ENCODE peak calls at places on chromosomes 12 and 14, in ten cellular contexts. Q, Z, G, Y, H, W, J, S, F and V are unnamed samples.

GRCh38 chr12:131009595-131010270 is 56.0 kb downstream of the ADGRD1 start:
- DNase-seq in Q (no peak), Z (no peak), G (no peak), Y (no peak), H (no peak), W (no peak), J (no peak), S (no peak), F (no peak), V (no peak)

GRCh38 chr14:100747021-100747586 is 20.4 kb downstream of the DLK1 start:
- DNase-seq in Q (no peak), Z (no peak), G (peak; percentile 18), Y (no peak), H (no peak), W (no peak), J (no peak), S (no peak), F (peak; percentile 40), V (no peak)

GRCh38 chr12:3641428-3641883 is 111.5 kb downstream of the CRACR2A start:
- DNase-seq in Q (no peak), Z (no peak), G (peak; percentile 41), Y (peak; percentile 68), H (no peak), W (no peak), J (no peak), S (no peak), F (no peak), V (no peak)

GRCh38 chr14:74459289-74459946 is 33.4 kb upstream of the SYNDIG1L start:
- DNase-seq in Q (peak; percentile 43), Z (peak; percentile 85), G (peak; percentile 93), Y (no peak), H (no peak), W (peak; percentile 73), J (peak; percentile 71), S (peak; percentile 53), F (no peak), V (peak; percentile 43)

GRCh38 chr14:34354556-34354955 is 107.5 kb downstream of the SPTSSA start:
- DNase-seq in Q (no peak), Z (no peak), G (no peak), Y (no peak), H (no peak), W (no peak), J (no peak), S (no peak), F (no peak), V (no peak)

GRCh38 chr14:69153848-69154208 is 909 bp upstream of the DCAF5 start:
- DNase-seq in Q (no peak), Z (peak; percentile 21), G (peak; percentile 53), Y (no peak), H (no peak), W (no peak), J (peak; percentile 36), S (no peak), F (no peak), V (no peak)

GRCh38 chr12:128549621-128550020 is 274.1 kb downstream of the SLC15A4 start:
- DNase-seq in Q (no peak), Z (peak; percentile 88), G (no peak), Y (no peak), H (no peak), W (no peak), J (peak; percentile 10), S (no peak), F (no peak), V (no peak)

GRCh38 chr12:20950248-20950647 is 139.7 kb downstream of the SLCO1B3 start:
- DNase-seq in Q (no peak), Z (peak; percentile 60), G (no peak), Y (peak; percentile 41), H (no peak), W (peak; percentile 5), J (peak; percentile 21), S (no peak), F (peak; percentile 2), V (no peak)

GRCh38 chr14:101364503-101365328 is 196.6 kb upstream of the DIO3 start:
- DNase-seq in Q (no peak), Z (no peak), G (no peak), Y (no peak), H (no peak), W (peak; percentile 33), J (peak; percentile 15), S (no peak), F (no peak), V (no peak)

GRCh38 chr14:67515386-67516079 is 17.6 kb upstream of the PLEKHH1 start:
- DNase-seq in Q (peak; percentile 25), Z (peak; percentile 35), G (peak; percentile 75), Y (no peak), H (no peak), W (peak; percentile 86), J (no peak), S (peak; percentile 49), F (no peak), V (peak; percentile 30)

GRCh38 chr12:6822461-6823135 is 977 bp downstream of the GPR162 start:
- DNase-seq in Q (no peak), Z (no peak), G (no peak), Y (no peak), H (no peak), W (peak; percentile 40), J (no peak), S (no peak), F (no peak), V (no peak)

GRCh38 chr12:2650261-2651060 is 144.3 kb upstream of the FKBP4 start:
- DNase-seq in Q (no peak), Z (no peak), G (peak; percentile 48), Y (no peak), H (no peak), W (no peak), J (no peak), S (no peak), F (no peak), V (no peak)

GRCh38 chr14:89347885-89348284 is 69.1 kb downstream of the FOXN3 start:
- DNase-seq in Q (no peak), Z (no peak), G (no peak), Y (no peak), H (no peak), W (no peak), J (no peak), S (no peak), F (no peak), V (no peak)

GRCh38 chr12:91687052-91688017 is 458.3 kb downstream of the BTG1 start:
- DNase-seq in Q (no peak), Z (no peak), G (no peak), Y (no peak), H (no peak), W (no peak), J (no peak), S (no peak), F (no peak), V (no peak)

GRCh38 chr14:36134026-36134425 is 42.5 kb downstream of the PTCSC3 start:
- DNase-seq in Q (no peak), Z (no peak), G (no peak), Y (peak; percentile 33), H (no peak), W (no peak), J (no peak), S (no peak), F (no peak), V (no peak)

GRCh38 chr12:47945341-47945728 is 18.1 kb upstream of the TMEM106C start:
- DNase-seq in Q (no peak), Z (no peak), G (no peak), Y (no peak), H (no peak), W (no peak), J (no peak), S (no peak), F (no peak), V (no peak)

GRCh38 chr14:105944632-105945610 is 418.5 kb downstream of the TMEM121 start:
- DNase-seq in Q (no peak), Z (peak; percentile 61), G (peak; percentile 58), Y (no peak), H (peak; percentile 73), W (no peak), J (no peak), S (peak; percentile 90), F (peak; percentile 79), V (peak; percentile 88)

GRCh38 chr12:28121433-28121832 is 68.8 kb upstream of the CCDC91 start:
- DNase-seq in Q (no peak), Z (no peak), G (no peak), Y (no peak), H (no peak), W (no peak), J (no peak), S (no peak), F (no peak), V (no peak)

GRCh38 chr12:68271346-68271745 is 17.9 kb upstream of the IL22 start:
- DNase-seq in Q (peak; percentile 10), Z (no peak), G (no peak), Y (no peak), H (no peak), W (no peak), J (no peak), S (no peak), F (no peak), V (no peak)

GRCh38 chr14:102317564-102318248 is 1.8 kb upstream of the ZNF839 start:
- DNase-seq in Q (peak; percentile 24), Z (peak; percentile 63), G (no peak), Y (no peak), H (no peak), W (no peak), J (peak; percentile 33), S (peak; percentile 46), F (peak; percentile 35), V (no peak)

GRCh38 chr12:49615725-49616124 is 7.6 kb upstream of the PRPF40B start:
- DNase-seq in Q (no peak), Z (no peak), G (no peak), Y (peak; percentile 27), H (no peak), W (no peak), J (no peak), S (no peak), F (no peak), V (no peak)

GRCh38 chr12:6478406-6478805 is 7.9 kb upstream of the VAMP1 start:
- DNase-seq in Q (no peak), Z (no peak), G (no peak), Y (no peak), H (no peak), W (no peak), J (no peak), S (no peak), F (no peak), V (no peak)

GRCh38 chr12:82651489-82651888 is 35.2 kb upstream of the TMTC2 start:
- DNase-seq in Q (no peak), Z (no peak), G (no peak), Y (no peak), H (no peak), W (no peak), J (no peak), S (no peak), F (no peak), V (no peak)

GRCh38 chr12:107983871-107984480 is 145.1 kb upstream of the WSCD2 start:
- DNase-seq in Q (no peak), Z (peak; percentile 82), G (no peak), Y (peak; percentile 9), H (no peak), W (no peak), J (no peak), S (no peak), F (no peak), V (no peak)

GRCh38 chr14:37681486-37681885 is 86.1 kb downstream of the TTC6 start:
- DNase-seq in Q (no peak), Z (no peak), G (no peak), Y (no peak), H (no peak), W (no peak), J (no peak), S (no peak), F (no peak), V (no peak)

GRCh38 chr12:15789215-15790171 is at the start of gene EPS8:
- DNase-seq in Q (peak; percentile 97), Z (peak; percentile 94), G (peak; percentile 99), Y (peak; percentile 86), H (peak; percentile 65), W (peak; percentile 90), J (peak; percentile 95), S (peak; percentile 89), F (peak; percentile 72), V (peak; percentile 89)

GRCh38 chr14:100428727-100429126 is 105.6 kb downstream of the SLC25A47 start:
- DNase-seq in Q (no peak), Z (no peak), G (no peak), Y (no peak), H (no peak), W (no peak), J (no peak), S (peak; percentile 26), F (no peak), V (no peak)

GRCh38 chr14:62308927-62309326 is 546.7 kb downstream of the SNAPC1 start:
- DNase-seq in Q (no peak), Z (peak; percentile 56), G (no peak), Y (no peak), H (no peak), W (no peak), J (no peak), S (no peak), F (peak; percentile 57), V (no peak)